ENCODE peak calls at places on chromosomes 6 and 20, in nine cellular contexts. O is sigmoid colon, B is HCT116, R is esophagus muscularis mucosa, P is HepG2, C is stomach, Z is breast epithelium, T is prostate gland, U is GM12878. W is an unnamed sample.

GRCh38 chr20:47350691-47351545 is 5.6 kb downstream of the ZMYND8 start:
- DNase-seq in O (no peak), B (no peak), R (no peak), P (no peak), C (no peak), Z (no peak), T (no peak), U (no peak), W (no peak)

GRCh38 chr6:90179190-90180169 is 117.2 kb downstream of the BACH2 start:
- DNase-seq in O (no peak), B (no peak), R (no peak), P (no peak), C (no peak), Z (no peak), T (no peak), U (no peak), W (no peak)

GRCh38 chr20:37011147-37011546 is 59.6 kb upstream of the SAMHD1 start:
- DNase-seq in O (no peak), B (no peak), R (no peak), P (no peak), C (no peak), Z (no peak), T (no peak), U (no peak), W (no peak)

GRCh38 chr20:50627747-50628146 is 63.6 kb downstream of the RIPOR3 start:
- DNase-seq in O (no peak), B (no peak), R (no peak), P (no peak), C (no peak), Z (no peak), T (no peak), U (no peak), W (no peak)

GRCh38 chr6:90269334-90269733 is 27.3 kb downstream of the BACH2 start:
- DNase-seq in O (no peak), B (no peak), R (no peak), P (no peak), C (no peak), Z (no peak), T (no peak), U (no peak), W (no peak)

GRCh38 chr6:161128230-161128629 is 136.7 kb downstream of the MAP3K4 start:
- DNase-seq in O (no peak), B (no peak), R (no peak), P (no peak), C (no peak), Z (no peak), T (no peak), U (no peak), W (no peak)

GRCh38 chr20:37929366-37930014 is 26.6 kb downstream of the VSTM2L start:
- DNase-seq in O (no peak), B (no peak), R (no peak), P (no peak), C (no peak), Z (no peak), T (no peak), U (no peak), W (no peak)

GRCh38 chr6:36443951-36444428 is 1.2 kb downstream of the KCTD20 start:
- DNase-seq in O (no peak), B (peak; percentile 32), R (peak; percentile 83), P (peak; percentile 48), C (no peak), Z (no peak), T (no peak), U (no peak), W (no peak)

GRCh38 chr6:96522469-96523009 is 933 bp downstream of the UFL1 start:
- DNase-seq in O (no peak), B (no peak), R (no peak), P (peak; percentile 22), C (no peak), Z (no peak), T (no peak), U (no peak), W (no peak)

GRCh38 chr6:135183532-135184440 is 2.7 kb downstream of the MYB start:
- DNase-seq in O (no peak), B (peak; percentile 83), R (no peak), P (peak; percentile 55), C (peak; percentile 67), Z (peak; percentile 61), T (peak; percentile 40), U (no peak), W (no peak)

GRCh38 chr20:37680420-37680819 is 13.4 kb upstream of the CTNNBL1 start:
- DNase-seq in O (no peak), B (no peak), R (no peak), P (no peak), C (no peak), Z (no peak), T (no peak), U (no peak), W (no peak)

GRCh38 chr6:159203304-159204005 is 34.3 kb downstream of the FNDC1 start:
- DNase-seq in O (no peak), B (no peak), R (no peak), P (no peak), C (no peak), Z (no peak), T (no peak), U (no peak), W (no peak)
- H3K4me3 ChIP-seq in O (no peak overlapping the region), B (no peak overlapping the region), R (no peak overlapping the region), P (no peak overlapping the region), C (no peak overlapping the region), Z (no peak overlapping the region), T (no peak overlapping the region), U (no peak overlapping the region), W (no peak overlapping the region)

DNA sequence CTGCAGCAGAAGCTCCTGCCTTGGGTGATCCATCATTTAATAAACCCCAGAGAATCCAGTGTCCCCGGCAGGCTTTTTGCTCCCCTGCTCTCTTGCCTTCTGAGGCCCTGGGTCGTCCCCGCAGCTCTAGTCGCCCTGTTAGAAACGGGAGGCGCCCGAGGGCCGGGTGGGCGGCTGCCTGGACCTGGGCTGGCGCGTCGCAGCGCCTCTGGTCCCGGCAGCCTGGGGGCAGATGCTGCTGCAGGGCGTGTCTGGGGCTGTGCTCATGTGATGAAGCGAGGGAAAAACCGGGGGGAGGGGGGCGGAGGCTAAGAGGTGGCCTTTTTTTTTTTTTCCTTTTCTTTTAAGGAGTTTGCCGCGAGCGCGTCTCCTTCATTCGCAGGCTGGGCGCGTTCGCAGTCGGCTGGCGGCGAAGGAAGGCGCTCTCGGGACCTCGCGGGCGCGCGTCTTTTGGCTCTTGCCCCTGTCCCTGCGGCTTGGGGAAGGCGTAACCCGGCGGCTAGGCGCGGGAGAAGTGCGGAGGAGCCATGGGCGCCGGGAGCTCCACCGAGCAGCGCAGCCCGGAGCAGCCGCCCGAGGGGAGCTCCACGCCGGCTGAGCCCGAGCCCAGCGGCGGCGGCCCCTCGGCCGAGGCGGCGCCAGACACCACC is 394 bp downstream of the AKAP12 start:
- DNase-seq in O (peak; percentile 97), B (peak; percentile 59), R (peak; percentile 97), P (no peak), C (peak; percentile 36), Z (no peak), T (peak; percentile 39), U (no peak), W (no peak)
- TF ChIP-seq POLR2AphosphoS5 in O (peak; percentile 98), B (peak; percentile 76), R (peak; percentile 79), P (no peak), C (peak; percentile 82), Z (peak; percentile 69), T (no peak), U (no peak), W (peak; percentile 78)

GRCh38 chr20:57372157-57372556 is 19.0 kb upstream of the RBM38 start:
- DNase-seq in O (no peak), B (no peak), R (no peak), P (no peak), C (no peak), Z (no peak), T (no peak), U (no peak), W (no peak)
- H3K36me3 ChIP-seq in O (peaks cover 77% of the 10 kb centered on the region), B (peaks cover 78% of the 10 kb centered on the region), R (peaks cover 100% of the 10 kb centered on the region), P (peaks cover 78% of the 10 kb centered on the region), C (peaks cover 100% of the 10 kb centered on the region), Z (peaks cover 24% of the 10 kb centered on the region), T (peaks cover 19% of the 10 kb centered on the region), U (peaks cover 45% of the 10 kb centered on the region), W (no peaks in the 10 kb centered on the region)

GRCh38 chr6:99588618-99589289 is 17.9 kb upstream of the PRDM13 start:
- DNase-seq in O (peak; percentile 78), B (no peak), R (peak; percentile 92), P (peak; percentile 59), C (peak; percentile 81), Z (peak; percentile 75), T (peak; percentile 72), U (no peak), W (no peak)
- H3K4me3 ChIP-seq in O (peak overlapping the region; percentile 24), B (no peak overlapping the region), R (peak overlapping the region; percentile 58), P (peak overlapping the region; percentile 51), C (peak overlapping the region; percentile 71), Z (peak overlapping the region; percentile 73), T (peak overlapping the region; percentile 38), U (peak overlapping the region; percentile 74), W (peak overlapping the region; percentile 55)

GRCh38 chr6:30703821-30704220 is 13.0 kb upstream of the NRM start:
- DNase-seq in O (no peak), B (no peak), R (no peak), P (no peak), C (no peak), Z (no peak), T (no peak), U (no peak), W (no peak)
- TF ChIP-seq POLR2AphosphoS5 in O (no peak), B (no peak), R (no peak), P (no peak), C (no peak), Z (no peak), T (no peak), U (no peak), W (no peak)

DNA sequence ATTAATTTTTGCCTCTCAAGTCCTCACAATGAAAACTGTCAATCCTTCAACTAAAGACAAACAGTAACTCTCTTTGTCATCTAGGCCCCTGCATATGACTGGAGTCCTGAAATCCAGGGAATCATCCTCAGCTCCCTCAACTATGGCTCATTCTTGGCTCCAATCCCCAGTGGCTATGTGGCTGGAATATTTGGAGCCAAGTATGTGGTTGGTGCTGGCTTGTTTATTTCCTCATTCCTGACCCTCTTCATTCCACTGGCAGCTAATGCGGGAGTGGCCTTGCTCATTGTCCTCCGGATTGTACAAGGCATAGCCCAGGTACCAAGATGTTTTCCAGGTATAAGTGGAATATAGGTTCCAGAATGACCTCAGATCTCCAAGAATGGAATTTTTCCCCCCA is 15.4 kb downstream of the SLC17A4 start:
- DNase-seq in O (no peak), B (no peak), R (no peak), P (no peak), C (no peak), Z (no peak), T (no peak), U (no peak), W (no peak)
- H3K36me3 ChIP-seq in O (no peaks in the 10 kb centered on the region), B (no peaks in the 10 kb centered on the region), R (no peaks in the 10 kb centered on the region), P (no peaks in the 10 kb centered on the region), C (no peaks in the 10 kb centered on the region), Z (no peaks in the 10 kb centered on the region), T (no peaks in the 10 kb centered on the region), U (no peaks in the 10 kb centered on the region), W (no peaks in the 10 kb centered on the region)

DNA sequence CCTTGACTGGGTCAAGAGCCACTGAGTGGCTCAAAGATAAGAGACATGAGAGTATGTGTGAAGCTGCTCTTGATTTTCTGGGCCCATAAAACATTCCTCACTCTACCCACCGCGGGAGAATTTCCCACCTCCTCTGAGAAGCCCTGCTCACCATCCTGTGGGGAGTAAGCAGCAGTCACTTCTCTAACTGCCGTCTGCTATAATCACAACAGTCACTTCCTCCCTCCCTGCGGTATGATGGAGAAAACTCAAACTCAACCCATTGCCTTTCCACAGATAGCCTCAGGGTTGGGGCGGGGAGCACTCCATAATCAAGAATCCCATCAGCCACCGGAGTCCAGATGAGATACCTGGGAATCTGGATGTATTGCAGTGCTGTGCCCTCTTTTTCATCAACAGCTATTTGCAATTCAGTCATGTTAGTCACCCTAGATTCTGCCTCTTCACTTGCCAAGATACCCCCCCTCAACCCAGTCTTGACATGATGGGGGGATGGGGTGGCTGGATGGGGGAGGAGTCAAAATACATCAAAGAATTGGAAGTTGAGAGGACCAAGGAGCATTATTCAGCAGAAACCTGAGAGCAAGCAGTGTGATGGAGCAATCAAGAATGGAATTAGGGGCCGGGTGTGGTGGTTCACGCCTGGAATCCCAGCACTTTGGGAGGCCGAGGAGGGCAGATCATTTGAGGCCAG is 5.1 kb downstream of the MOCS1 start:
- DNase-seq in O (no peak), B (no peak), R (no peak), P (no peak), C (no peak), Z (no peak), T (no peak), U (no peak), W (no peak)
- H3K4me3 ChIP-seq in O (no peak overlapping the region), B (no peak overlapping the region), R (no peak overlapping the region), P (no peak overlapping the region), C (no peak overlapping the region), Z (no peak overlapping the region), T (no peak overlapping the region), U (no peak overlapping the region), W (no peak overlapping the region)

W was measured in vagina.